ENCODE peak calls at places on chromosomes 7 and 10, in ten cellular contexts. U is NCI-H2029 treated with DMSO at 0.1 percent for 48 hours; T is NCI-H1092; G is heart left ventricle; N is activated naive CD8-positive, alpha-beta T cell treated with anti-CD3 and anti-CD28 coated beads for 36 hours; L is B cell; M is stimulated activated CD8-positive, alpha-beta memory T cell treated with anti-CD3 and anti-CD28 coated beads, Interleukin-15, amount 100 ng/mL, for 24 hours; F is NCI-H1105; I is NCI-H2171 treated with DMSO at 0.1 percent for 48 hours; A is HFF-Myc. B is an unnamed sample.

GRCh38 chr10:43255644-43256431 is 11.0 kb downstream of the RASGEF1A start:
- DNase-seq in U (no peak), T (no peak), G (no peak), N (peak; percentile 29), L (no peak), M (no peak), F (no peak), I (no peak), A (no peak), B (peak; percentile 8)

GRCh38 chr7:133265821-133266220 is 12.9 kb downstream of the EXOC4 start:
- DNase-seq in U (no peak), T (no peak), G (no peak), N (no peak), L (no peak), M (no peak), F (no peak), I (no peak), A (no peak), B (no peak)

GRCh38 chr7:98286093-98286525 is 4.6 kb downstream of the BRI3 start:
- DNase-seq in U (no peak), T (no peak), G (peak; percentile 78), N (no peak), L (no peak), M (no peak), F (no peak), I (no peak), A (no peak), B (peak; percentile 76)

GRCh38 chr10:70664702-70665195 is 7.6 kb upstream of the ADAMTS14 start:
- DNase-seq in U (peak; percentile 23), T (no peak), G (peak; percentile 54), N (no peak), L (no peak), M (no peak), F (peak; percentile 26), I (peak; percentile 72), A (peak; percentile 99), B (no peak)

GRCh38 chr10:60645928-60646433 is 132.3 kb upstream of the CDK1 start:
- DNase-seq in U (no peak), T (no peak), G (no peak), N (no peak), L (no peak), M (no peak), F (no peak), I (peak; percentile 1), A (no peak), B (no peak)

GRCh38 chr10:118732253-118733194 is 22.2 kb downstream of the CACUL1 start:
- DNase-seq in U (no peak), T (no peak), G (no peak), N (no peak), L (no peak), M (no peak), F (no peak), I (no peak), A (no peak), B (no peak)

GRCh38 chr7:139737221-139738100 is 40.3 kb downstream of the HIPK2 start:
- DNase-seq in U (no peak), T (no peak), G (no peak), N (peak; percentile 29), L (peak; percentile 38), M (no peak), F (no peak), I (no peak), A (no peak), B (peak; percentile 41)

GRCh38 chr10:125592897-125593296 is 90.1 kb downstream of the TEX36 start:
- DNase-seq in U (no peak), T (no peak), G (no peak), N (no peak), L (no peak), M (no peak), F (no peak), I (no peak), A (no peak), B (no peak)

GRCh38 chr10:97601268-97602215 is 12.0 kb downstream of the C10orf62 start:
- DNase-seq in U (no peak), T (no peak), G (peak; percentile 84), N (no peak), L (no peak), M (no peak), F (no peak), I (no peak), A (no peak), B (peak; percentile 26)

GRCh38 chr7:142240546-142240945 is 17.3 kb downstream of the PRSS58 start:
- DNase-seq in U (no peak), T (no peak), G (no peak), N (no peak), L (no peak), M (no peak), F (no peak), I (no peak), A (no peak), B (no peak)

GRCh38 chr10:28327494-28327886 is 24.6 kb upstream of the MPP7 start:
- DNase-seq in U (no peak), T (no peak), G (no peak), N (no peak), L (no peak), M (no peak), F (no peak), I (no peak), A (no peak), B (no peak)

GRCh38 chr7:107253599-107253998 is 84.8 kb downstream of the HBP1 start:
- DNase-seq in U (no peak), T (no peak), G (peak; percentile 40), N (no peak), L (no peak), M (no peak), F (no peak), I (no peak), A (no peak), B (no peak)

GRCh38 chr7:21568762-21569161 is 25.9 kb downstream of the DNAH11 start:
- DNase-seq in U (peak; percentile 7), T (peak; percentile 8), G (no peak), N (no peak), L (no peak), M (no peak), F (no peak), I (no peak), A (no peak), B (no peak)

GRCh38 chr7:378551-379455 is 88.8 kb downstream of the FOXL3 start:
- DNase-seq in U (no peak), T (no peak), G (peak; percentile 23), N (no peak), L (no peak), M (no peak), F (no peak), I (no peak), A (no peak), B (peak; percentile 34)

GRCh38 chr10:73892314-73893080 is 18.1 kb upstream of the CAMK2G start:
- DNase-seq in U (no peak), T (no peak), G (no peak), N (no peak), L (peak; percentile 1), M (no peak), F (no peak), I (no peak), A (no peak), B (no peak)